ENCODE peak calls at places on chromosomes 4 and X, in five cellular contexts. One of them, this sample, is unnamed.

GRCh38 chrX:68175569-68175968 is 257.7 kb downstream of the OPHN1 start:
- DNase-seq in GM12892: no peak
- DNase-seq in GM23338: no peak
- DNase-seq in stomach: no peak
- DNase-seq in breast epithelium: no peak
- DNase-seq in this sample: no peak

GRCh38 chrX:121179972-121180371 is 132.6 kb downstream of the GLUD2 start:
- DNase-seq in GM12892: no peak
- DNase-seq in GM23338: no peak
- DNase-seq in stomach: no peak
- DNase-seq in breast epithelium: no peak
- DNase-seq in this sample: no peak

GRCh38 chrX:149504226-149504914 is 736 bp downstream of the IDS start:
- DNase-seq in GM12892: peak; percentile 36
- DNase-seq in GM23338: peak; percentile 56
- DNase-seq in stomach: no peak
- DNase-seq in breast epithelium: no peak
- DNase-seq in this sample: no peak

GRCh38 chrX:30220646-30221045 is 5.3 kb downstream of the MAGEB2 start:
- DNase-seq in GM12892: no peak
- DNase-seq in GM23338: no peak
- DNase-seq in stomach: no peak
- DNase-seq in breast epithelium: no peak
- DNase-seq in this sample: no peak

GRCh38 chr4:107645604-107646003 is 74.4 kb downstream of the PAPSS1 start:
- DNase-seq in GM12892: no peak
- DNase-seq in GM23338: no peak
- DNase-seq in stomach: no peak
- DNase-seq in breast epithelium: no peak
- DNase-seq in this sample: no peak

GRCh38 chr4:157040380-157040779 is 35.6 kb upstream of the GLRB start:
- DNase-seq in GM12892: no peak
- DNase-seq in GM23338: no peak
- DNase-seq in stomach: no peak
- DNase-seq in breast epithelium: no peak
- DNase-seq in this sample: no peak

GRCh38 chr4:4655011-4655410 is 113.2 kb upstream of the STX18 start:
- DNase-seq in GM12892: no peak
- DNase-seq in GM23338: no peak
- DNase-seq in stomach: no peak
- DNase-seq in breast epithelium: no peak
- DNase-seq in this sample: no peak

GRCh38 chrX:18696653-18697052 is 10.8 kb upstream of the PPEF1 start:
- DNase-seq in GM12892: no peak
- DNase-seq in GM23338: no peak
- DNase-seq in stomach: no peak
- DNase-seq in breast epithelium: no peak
- DNase-seq in this sample: no peak

GRCh38 chr4:40931238-40931637 is 181.5 kb downstream of the NSUN7 start:
- DNase-seq in GM12892: no peak
- DNase-seq in GM23338: no peak
- DNase-seq in stomach: no peak
- DNase-seq in breast epithelium: peak; percentile 11
- DNase-seq in this sample: no peak

GRCh38 chrX:154013614-154014360 is 5.9 kb downstream of the IRAK1 start:
- DNase-seq in GM12892: peak; percentile 66
- DNase-seq in GM23338: peak; percentile 64
- DNase-seq in stomach: peak; percentile 41
- DNase-seq in breast epithelium: no peak
- DNase-seq in this sample: no peak

GRCh38 chrX:12999422-12999821 is 24.5 kb downstream of the TMSB4X start:
- DNase-seq in GM12892: no peak
- DNase-seq in GM23338: peak; percentile 28
- DNase-seq in stomach: no peak
- DNase-seq in breast epithelium: no peak
- DNase-seq in this sample: no peak

GRCh38 chrX:7233632-7234406 is 85.9 kb upstream of the PUDP start:
- DNase-seq in GM12892: no peak
- DNase-seq in GM23338: peak; percentile 4
- DNase-seq in stomach: no peak
- DNase-seq in breast epithelium: no peak
- DNase-seq in this sample: no peak

GRCh38 chr4:19982556-19982955 is 269.1 kb upstream of the SLIT2 start:
- DNase-seq in GM12892: no peak
- DNase-seq in GM23338: no peak
- DNase-seq in stomach: no peak
- DNase-seq in breast epithelium: no peak
- DNase-seq in this sample: no peak

GRCh38 chrX:45667666-45668065 is 467.0 kb upstream of the DIPK2B start:
- DNase-seq in GM12892: no peak
- DNase-seq in GM23338: no peak
- DNase-seq in stomach: no peak
- DNase-seq in breast epithelium: no peak
- DNase-seq in this sample: no peak

GRCh38 chr4:165079476-165079875 is 25.8 kb downstream of the TRIM75 start:
- DNase-seq in GM12892: no peak
- DNase-seq in GM23338: no peak
- DNase-seq in stomach: no peak
- DNase-seq in breast epithelium: no peak
- DNase-seq in this sample: no peak

GRCh38 chr4:96295143-96295763 is 455.4 kb downstream of the PDHA2 start:
- DNase-seq in GM12892: no peak
- DNase-seq in GM23338: no peak
- DNase-seq in stomach: no peak
- DNase-seq in breast epithelium: no peak
- DNase-seq in this sample: no peak

GRCh38 chr4:90403781-90404180 is 276.6 kb downstream of the CCSER1 start:
- DNase-seq in GM12892: no peak
- DNase-seq in GM23338: no peak
- DNase-seq in stomach: no peak
- DNase-seq in breast epithelium: no peak
- DNase-seq in this sample: no peak

GRCh38 chrX:54807524-54808108 is at the start of gene MAGED2:
- DNase-seq in GM12892: no peak
- DNase-seq in GM23338: peak; percentile 56
- DNase-seq in stomach: no peak
- DNase-seq in breast epithelium: no peak
- DNase-seq in this sample: no peak
- TF ChIP-seq POLR2AphosphoS5 in GM12892: no peak
- TF ChIP-seq POLR2AphosphoS5 in GM23338: peak; percentile 40
- TF ChIP-seq POLR2AphosphoS5 in stomach: no peak
- TF ChIP-seq POLR2AphosphoS5 in breast epithelium: no peak
- TF ChIP-seq POLR2AphosphoS5 in this sample: peak; percentile 24

GRCh38 chr4:8321220-8321619 is 51.7 kb downstream of the HTRA3 start:
- DNase-seq in GM12892: no peak
- DNase-seq in GM23338: no peak
- DNase-seq in stomach: no peak
- DNase-seq in breast epithelium: no peak
- DNase-seq in this sample: no peak

GRCh38 chr4:8318509-8318908 is 49.0 kb downstream of the HTRA3 start:
- DNase-seq in GM12892: no peak
- DNase-seq in GM23338: no peak
- DNase-seq in stomach: peak; percentile 11
- DNase-seq in breast epithelium: no peak
- DNase-seq in this sample: peak; percentile 32

GRCh38 chr4:8319061-8319460 is 49.5 kb downstream of the HTRA3 start:
- DNase-seq in GM12892: no peak
- DNase-seq in GM23338: no peak
- DNase-seq in stomach: peak; percentile 11
- DNase-seq in breast epithelium: no peak
- DNase-seq in this sample: peak; percentile 39

GRCh38 chr4:8320386-8320750 is 50.8 kb downstream of the HTRA3 start:
- DNase-seq in GM12892: no peak
- DNase-seq in GM23338: peak; percentile 68
- DNase-seq in stomach: peak; percentile 22
- DNase-seq in breast epithelium: no peak
- DNase-seq in this sample: no peak

GRCh38 chr4:8319731-8320385 is 50.3 kb downstream of the HTRA3 start:
- DNase-seq in GM12892: no peak
- DNase-seq in GM23338: no peak
- DNase-seq in stomach: peak; percentile 21
- DNase-seq in breast epithelium: no peak
- DNase-seq in this sample: peak; percentile 93
- TF ChIP-seq POLR2AphosphoS5 in GM12892: no peak
- TF ChIP-seq POLR2AphosphoS5 in GM23338: no peak
- TF ChIP-seq POLR2AphosphoS5 in stomach: peak; percentile 43
- TF ChIP-seq POLR2AphosphoS5 in breast epithelium: no peak
- TF ChIP-seq POLR2AphosphoS5 in this sample: peak; percentile 96

DNA sequence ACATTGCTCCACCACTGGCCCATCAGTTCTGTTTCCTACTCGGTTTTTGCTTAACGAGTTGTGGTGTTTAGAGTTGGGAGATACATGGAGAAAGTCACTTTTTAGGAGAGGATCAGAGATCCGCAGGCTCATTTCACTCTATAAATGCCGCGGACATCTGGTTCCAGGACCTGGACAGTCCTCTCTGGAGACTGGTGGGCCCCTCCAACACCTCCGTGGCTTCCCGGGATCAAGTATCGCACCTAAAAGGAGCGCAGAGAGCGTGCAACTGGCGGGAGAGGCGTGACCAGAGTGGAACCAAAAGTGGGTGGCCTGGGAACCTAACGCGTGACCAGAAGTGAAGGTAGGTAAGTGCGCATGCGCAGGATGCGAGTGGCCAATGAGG is 9.9 kb upstream of the CLTRN start:
- DNase-seq in GM12892: no peak
- DNase-seq in GM23338: peak; percentile 86
- DNase-seq in stomach: peak; percentile 98
- DNase-seq in breast epithelium: peak; percentile 97
- DNase-seq in this sample: peak; percentile 99
- TF ChIP-seq POLR2AphosphoS5 in GM12892: no peak
- TF ChIP-seq POLR2AphosphoS5 in GM23338: no peak
- TF ChIP-seq POLR2AphosphoS5 in stomach: peak; percentile 87
- TF ChIP-seq POLR2AphosphoS5 in breast epithelium: no peak
- TF ChIP-seq POLR2AphosphoS5 in this sample: no peak

DNA sequence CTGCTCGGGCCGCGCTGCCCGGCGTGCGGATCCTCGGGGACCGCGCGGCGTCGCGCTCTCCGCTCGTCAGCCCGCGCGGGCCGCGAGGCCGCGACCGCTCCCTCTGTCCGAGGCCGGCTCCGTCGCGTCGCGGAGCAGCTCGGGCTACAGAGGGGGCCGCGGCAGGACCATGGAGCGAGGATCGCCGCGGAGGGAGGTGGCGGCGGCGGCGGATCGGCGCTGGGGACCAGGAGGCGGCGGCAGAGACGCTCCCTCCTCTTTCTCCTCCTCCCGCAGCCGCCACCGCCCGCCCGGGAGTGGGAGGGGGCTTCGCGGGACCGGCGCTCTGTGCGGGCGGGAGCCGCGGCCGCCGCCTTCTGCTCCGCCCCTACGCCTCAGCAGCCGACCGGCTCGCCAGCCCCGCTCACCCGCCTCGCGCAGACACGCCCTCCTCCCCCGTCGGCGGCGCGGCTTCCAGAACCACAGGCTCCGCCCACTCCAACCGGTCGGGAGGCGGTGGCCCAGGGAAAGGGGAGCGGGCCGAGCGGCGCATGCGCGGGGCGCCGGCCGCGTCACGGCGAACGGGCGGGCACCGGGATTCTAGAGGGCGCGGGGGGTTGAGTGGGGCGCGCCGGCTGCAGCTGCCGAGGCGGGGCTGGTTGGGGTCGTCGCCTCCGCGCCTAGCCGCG is at the start of gene CASK:
- DNase-seq in GM12892: peak; percentile 55
- DNase-seq in GM23338: peak; percentile 88
- DNase-seq in stomach: peak; percentile 94
- DNase-seq in breast epithelium: peak; percentile 89
- DNase-seq in this sample: peak; percentile 96
- TF ChIP-seq POLR2AphosphoS5 in GM12892: no peak
- TF ChIP-seq POLR2AphosphoS5 in GM23338: peak; percentile 52
- TF ChIP-seq POLR2AphosphoS5 in stomach: peak; percentile 72
- TF ChIP-seq POLR2AphosphoS5 in breast epithelium: peak; percentile 70
- TF ChIP-seq POLR2AphosphoS5 in this sample: peak; percentile 87

GRCh38 chrX:49233887-49234555 is 881 bp upstream of the CACNA1F start:
- DNase-seq in GM12892: no peak
- DNase-seq in GM23338: no peak
- DNase-seq in stomach: no peak
- DNase-seq in breast epithelium: no peak
- DNase-seq in this sample: no peak

GRCh38 chrX:49232525-49232924 is 615 bp downstream of the CACNA1F start:
- DNase-seq in GM12892: no peak
- DNase-seq in GM23338: no peak
- DNase-seq in stomach: no peak
- DNase-seq in breast epithelium: no peak
- DNase-seq in this sample: no peak

GRCh38 chrX:49233176-49233575 is at the start of gene CACNA1F:
- DNase-seq in GM12892: no peak
- DNase-seq in GM23338: no peak
- DNase-seq in stomach: no peak
- DNase-seq in breast epithelium: no peak
- DNase-seq in this sample: no peak

GRCh38 chrX:49230500-49231232 is 2.5 kb downstream of the CACNA1F start:
- DNase-seq in GM12892: peak; percentile 68
- DNase-seq in GM23338: peak; percentile 84
- DNase-seq in stomach: peak; percentile 79
- DNase-seq in breast epithelium: peak; percentile 57
- DNase-seq in this sample: peak; percentile 76

DNA sequence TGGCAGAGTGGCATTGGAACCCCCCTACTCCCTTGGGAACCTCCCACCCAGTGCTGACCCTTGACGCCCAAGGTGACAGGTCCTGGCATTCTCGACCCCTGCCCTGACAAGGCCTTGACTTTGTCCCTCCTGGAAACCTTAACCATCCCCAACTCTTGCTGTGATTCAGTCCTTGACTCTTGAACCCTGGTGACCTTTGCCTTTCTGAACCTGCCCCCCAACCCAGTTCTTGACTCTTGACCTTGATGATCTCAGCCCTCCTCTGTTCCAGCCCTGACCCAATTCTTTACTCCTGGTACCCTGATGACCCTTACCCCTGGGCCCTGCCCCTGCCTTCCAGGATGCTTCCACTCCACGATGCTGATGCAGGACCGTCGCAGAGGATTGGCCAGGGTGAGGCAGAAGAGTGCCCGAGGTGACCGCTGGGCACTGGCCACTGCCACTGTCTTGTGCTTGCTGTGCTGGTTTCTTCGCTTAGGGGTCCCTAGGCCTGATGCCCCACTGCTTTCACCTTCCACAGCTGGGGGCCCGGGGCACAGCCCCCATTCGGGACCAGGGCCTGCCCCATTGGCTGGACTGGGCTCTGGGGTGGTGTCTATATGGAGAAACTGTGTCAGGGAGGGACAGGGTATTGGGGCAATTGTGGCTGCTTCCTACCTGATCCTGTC is 1.7 kb downstream of the CACNA1F start:
- DNase-seq in GM12892: no peak
- DNase-seq in GM23338: no peak
- DNase-seq in stomach: no peak
- DNase-seq in breast epithelium: no peak
- DNase-seq in this sample: no peak
- TF ChIP-seq POLR2AphosphoS5 in GM12892: no peak
- TF ChIP-seq POLR2AphosphoS5 in GM23338: no peak
- TF ChIP-seq POLR2AphosphoS5 in stomach: no peak
- TF ChIP-seq POLR2AphosphoS5 in breast epithelium: no peak
- TF ChIP-seq POLR2AphosphoS5 in this sample: no peak

This sample was measured in sigmoid colon.